ENCODE peak calls at places on chromosomes 2 and 18, in eight cellular contexts. E is psoas muscle, S is MM.1S, V is K562, H is neural progenitor cell, F is GM23338, U is adrenal gland, L is Panc1. T is an unnamed sample.

GRCh38 chr2:188512456-188512855 is 220.8 kb downstream of the GULP1 start:
- DNase-seq in E (no peak), S (peak; percentile 50), V (no peak), H (peak; percentile 40), F (peak; percentile 54), U (no peak), L (no peak), T (no peak)

GRCh38 chr2:120896126-120896525 is 160.5 kb downstream of the GLI2 start:
- DNase-seq in E (peak; percentile 28), S (no peak), V (no peak), H (no peak), F (no peak), U (no peak), L (no peak), T (no peak)

GRCh38 chr2:71788601-71789240 is 335.4 kb downstream of the DYSF start:
- DNase-seq in E (no peak), S (no peak), V (no peak), H (no peak), F (no peak), U (no peak), L (no peak), T (no peak)

GRCh38 chr2:160479269-160479668 is 14.3 kb downstream of the RBMS1 start:
- DNase-seq in E (no peak), S (no peak), V (no peak), H (no peak), F (peak; percentile 13), U (no peak), L (no peak), T (no peak)

GRCh38 chr18:41391616-41392610 is 563.1 kb upstream of the PIK3C3 start:
- DNase-seq in E (peak; percentile 45), S (peak; percentile 22), V (no peak), H (peak; percentile 85), F (peak; percentile 91), U (peak; percentile 39), L (peak; percentile 4), T (no peak)

GRCh38 chr18:51802589-51802988 is 537.4 kb upstream of the DCC start:
- DNase-seq in E (no peak), S (no peak), V (no peak), H (no peak), F (no peak), U (no peak), L (no peak), T (no peak)

GRCh38 chr2:218003265-218003950 is 613 bp upstream of the TNS1 start:
- DNase-seq in E (no peak), S (no peak), V (no peak), H (no peak), F (no peak), U (peak; percentile 63), L (no peak), T (no peak)

GRCh38 chr18:49340446-49340845 is 120.0 kb downstream of the DYM start:
- DNase-seq in E (no peak), S (no peak), V (no peak), H (no peak), F (no peak), U (no peak), L (no peak), T (no peak)

GRCh38 chr2:1653137-1653789 is 91.1 kb downstream of the PXDN start:
- DNase-seq in E (peak; percentile 88), S (no peak), V (no peak), H (no peak), F (no peak), U (no peak), L (no peak), T (no peak)

GRCh38 chr2:64998658-64999061 is 9.5 kb downstream of the SLC1A4 start:
- DNase-seq in E (no peak), S (no peak), V (no peak), H (no peak), F (no peak), U (peak; percentile 29), L (no peak), T (no peak)

GRCh38 chr2:189579585-189579984 is 1.0 kb downstream of the SLC40A1 start:
- DNase-seq in E (no peak), S (no peak), V (no peak), H (no peak), F (no peak), U (no peak), L (no peak), T (no peak)

GRCh38 chr2:234998404-234999211 is 46.8 kb downstream of the SH3BP4 start:
- DNase-seq in E (peak; percentile 45), S (no peak), V (no peak), H (peak; percentile 69), F (no peak), U (no peak), L (no peak), T (no peak)

GRCh38 chr2:103448416-103448815 is 686.6 kb downstream of the TMEM182 start:
- DNase-seq in E (no peak), S (no peak), V (no peak), H (no peak), F (no peak), U (no peak), L (no peak), T (no peak)

GRCh38 chr2:1708476-1709334 is 35.6 kb downstream of the PXDN start:
- DNase-seq in E (no peak), S (no peak), V (no peak), H (no peak), F (no peak), U (no peak), L (no peak), T (no peak)

GRCh38 chr18:3411854-3412268 is 38.1 kb upstream of the TGIF1 start:
- DNase-seq in E (no peak), S (no peak), V (no peak), H (no peak), F (peak; percentile 51), U (no peak), L (no peak), T (peak; percentile 16)

GRCh38 chr2:164697688-164698290 is 76.5 kb upstream of the GRB14 start:
- DNase-seq in E (no peak), S (peak; percentile 30), V (peak; percentile 23), H (peak; percentile 17), F (peak; percentile 73), U (no peak), L (no peak), T (no peak)

GRCh38 chr18:49161627-49162026 is 210.9 kb upstream of the SMAD7 start:
- DNase-seq in E (no peak), S (no peak), V (no peak), H (no peak), F (no peak), U (no peak), L (no peak), T (no peak)

GRCh38 chr2:133422946-133423345 is 145.3 kb downstream of the NCKAP5 start:
- DNase-seq in E (no peak), S (no peak), V (no peak), H (no peak), F (no peak), U (no peak), L (no peak), T (no peak)

GRCh38 chr2:183063083-183063482 is 15.5 kb upstream of the DUSP19 start:
- DNase-seq in E (no peak), S (peak; percentile 33), V (no peak), H (no peak), F (no peak), U (no peak), L (no peak), T (no peak)

GRCh38 chr2:13821255-13821880 is 811.1 kb upstream of the LRATD1 start:
- DNase-seq in E (no peak), S (no peak), V (no peak), H (no peak), F (no peak), U (no peak), L (no peak), T (no peak)

GRCh38 chr2:30366199-30366691 is 80.8 kb upstream of the LCLAT1 start:
- DNase-seq in E (no peak), S (no peak), V (no peak), H (no peak), F (no peak), U (no peak), L (no peak), T (no peak)

GRCh38 chr2:113083311-113083710 is 15.5 kb downstream of the IL1F10 start:
- DNase-seq in E (no peak), S (no peak), V (no peak), H (no peak), F (no peak), U (peak; percentile 27), L (no peak), T (no peak)

GRCh38 chr2:3461781-3462492 is 57.4 kb downstream of the ADI1 start:
- DNase-seq in E (peak; percentile 43), S (peak; percentile 74), V (peak; percentile 68), H (peak; percentile 50), F (peak; percentile 76), U (no peak), L (peak; percentile 33), T (no peak)

GRCh38 chr18:73509460-73509859 is 638.2 kb downstream of the FBXO15 start:
- DNase-seq in E (no peak), S (no peak), V (no peak), H (no peak), F (no peak), U (no peak), L (no peak), T (no peak)

GRCh38 chr2:189901664-189902063 is 117.4 kb downstream of the PMS1 start:
- DNase-seq in E (no peak), S (no peak), V (no peak), H (no peak), F (no peak), U (no peak), L (no peak), T (no peak)

GRCh38 chr18:55317832-55318231 is 270.2 kb downstream of the TCF4 start:
- DNase-seq in E (no peak), S (peak; percentile 31), V (no peak), H (no peak), F (no peak), U (no peak), L (no peak), T (no peak)
- H3K4me3 ChIP-seq in E (peak overlapping the region; percentile 77), S (peak overlapping the region; percentile 71), V (no peak overlapping the region), H (no peak overlapping the region), F (no peak overlapping the region), U (peak overlapping the region; percentile 3), L (no peak overlapping the region), T (no peak overlapping the region)

GRCh38 chr2:80302465-80303005 is 2.0 kb downstream of the LRRTM1 start:
- DNase-seq in E (peak; percentile 38), S (no peak), V (no peak), H (no peak), F (peak; percentile 52), U (no peak), L (no peak), T (no peak)
- H3K4me1 ChIP-seq in E (no peaks in the 10 kb centered on the region), S (no peaks in the 10 kb centered on the region), V (peaks cover 23% of the 10 kb centered on the region), H (peaks cover 58% of the 10 kb centered on the region), F (peaks cover 60% of the 10 kb centered on the region), U (no peaks in the 10 kb centered on the region), L (no peaks in the 10 kb centered on the region), T (no peaks in the 10 kb centered on the region)

DNA sequence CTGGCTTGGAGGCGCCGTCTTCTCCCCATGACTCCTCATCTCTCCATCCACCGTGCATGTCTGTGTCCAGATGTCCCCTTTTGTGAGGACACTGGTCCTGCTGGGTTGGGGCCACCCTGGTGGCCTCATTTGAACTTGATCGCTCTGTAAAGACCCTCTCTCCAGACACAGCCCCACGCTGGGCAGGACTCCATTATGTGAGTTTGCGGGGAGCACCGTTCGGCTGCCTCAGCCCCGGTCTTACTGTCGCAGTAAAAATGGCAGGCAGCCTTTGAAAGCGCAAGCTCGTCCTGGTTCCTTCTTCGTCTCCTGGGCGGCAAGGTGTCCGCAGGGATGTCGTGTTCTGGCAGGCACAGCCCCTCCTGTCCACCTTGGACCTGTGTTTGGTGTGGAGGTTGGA is 17.7 kb downstream of the NFATC1 start:
- DNase-seq in E (peak; percentile 41), S (no peak), V (no peak), H (no peak), F (no peak), U (no peak), L (no peak), T (no peak)
- H3K36me3 ChIP-seq in E (no peaks in the 10 kb centered on the region), S (no peaks in the 10 kb centered on the region), V (peaks cover 9% of the 10 kb centered on the region), H (no peaks in the 10 kb centered on the region), F (no peaks in the 10 kb centered on the region), U (no peaks in the 10 kb centered on the region), L (no peaks in the 10 kb centered on the region), T (peaks cover 48% of the 10 kb centered on the region)

GRCh38 chr2:239175181-239175580 is 225.6 kb downstream of the HDAC4 start:
- DNase-seq in E (no peak), S (no peak), V (no peak), H (no peak), F (no peak), U (no peak), L (no peak), T (no peak)
- H3K4me3 ChIP-seq in E (no peak overlapping the region), S (no peak overlapping the region), V (no peak overlapping the region), H (no peak overlapping the region), F (no peak overlapping the region), U (no peak overlapping the region), L (no peak overlapping the region), T (no peak overlapping the region)